ENCODE peak calls at places on chromosome 10, in four cellular contexts. One of them, this sample, is unnamed.

GRCh38 chr10:11270135-11270857 is 252.6 kb downstream of the CELF2 start:
- DNase-seq in mesendoderm: peak
- DNase-seq in esophagus squamous epithelium: no peak
- DNase-seq in heart right ventricle: peak
- DNase-seq in this sample: peak

GRCh38 chr10:134743-135600 is at the start of gene ZMYND11:
- DNase-seq in mesendoderm: peak
- DNase-seq in esophagus squamous epithelium: no peak
- DNase-seq in heart right ventricle: peak
- DNase-seq in this sample: no peak

GRCh38 chr10:33716461-33717267 is 382.2 kb upstream of the NRP1 start:
- DNase-seq in mesendoderm: no peak
- DNase-seq in esophagus squamous epithelium: no peak
- DNase-seq in heart right ventricle: no peak
- DNase-seq in this sample: no peak

GRCh38 chr10:91313761-91314520 is 93.5 kb downstream of the PCGF5 start:
- DNase-seq in mesendoderm: no peak
- DNase-seq in esophagus squamous epithelium: no peak
- DNase-seq in heart right ventricle: no peak
- DNase-seq in this sample: peak

GRCh38 chr10:30493609-30494530 is 59.9 kb downstream of the MAP3K8 start:
- DNase-seq in mesendoderm: peak
- DNase-seq in esophagus squamous epithelium: no peak
- DNase-seq in heart right ventricle: peak
- DNase-seq in this sample: peak

GRCh38 chr10:19049577-19049976 is 976 bp downstream of the MALRD1 start:
- DNase-seq in mesendoderm: no peak
- DNase-seq in esophagus squamous epithelium: no peak
- DNase-seq in heart right ventricle: no peak
- DNase-seq in this sample: no peak

GRCh38 chr10:1954339-1954738 is 217.0 kb upstream of the ADARB2 start:
- DNase-seq in mesendoderm: peak
- DNase-seq in esophagus squamous epithelium: no peak
- DNase-seq in heart right ventricle: no peak
- DNase-seq in this sample: no peak

GRCh38 chr10:63166742-63167258 is 33.7 kb downstream of the NRBF2 start:
- DNase-seq in mesendoderm: peak
- DNase-seq in esophagus squamous epithelium: no peak
- DNase-seq in heart right ventricle: no peak
- DNase-seq in this sample: peak

GRCh38 chr10:98128802-98129201 is 5.7 kb upstream of the R3HCC1L start:
- DNase-seq in mesendoderm: no peak
- DNase-seq in esophagus squamous epithelium: no peak
- DNase-seq in heart right ventricle: no peak
- DNase-seq in this sample: no peak

GRCh38 chr10:64682043-64682442 is 1160.8 kb downstream of the REEP3 start:
- DNase-seq in mesendoderm: peak
- DNase-seq in esophagus squamous epithelium: no peak
- DNase-seq in heart right ventricle: no peak
- DNase-seq in this sample: no peak

GRCh38 chr10:4285121-4285520 is 500.1 kb upstream of the KLF6 start:
- DNase-seq in mesendoderm: no peak
- DNase-seq in esophagus squamous epithelium: no peak
- DNase-seq in heart right ventricle: no peak
- DNase-seq in this sample: no peak

GRCh38 chr10:5283305-5284158 is 81.2 kb upstream of the UCN3 start:
- DNase-seq in mesendoderm: peak
- DNase-seq in esophagus squamous epithelium: no peak
- DNase-seq in heart right ventricle: peak
- DNase-seq in this sample: no peak

GRCh38 chr10:48462482-48463020 is 142.3 kb downstream of the ARHGAP22 start:
- DNase-seq in mesendoderm: no peak
- DNase-seq in esophagus squamous epithelium: no peak
- DNase-seq in heart right ventricle: no peak
- DNase-seq in this sample: no peak

GRCh38 chr10:75211007-75211735 is 575 bp downstream of the VDAC2 start:
- DNase-seq in mesendoderm: peak
- DNase-seq in esophagus squamous epithelium: no peak
- DNase-seq in heart right ventricle: no peak
- DNase-seq in this sample: no peak

GRCh38 chr10:86655173-86655540 is 810 bp downstream of the OPN4 start:
- DNase-seq in mesendoderm: no peak
- DNase-seq in esophagus squamous epithelium: no peak
- DNase-seq in heart right ventricle: no peak
- DNase-seq in this sample: no peak

DNA sequence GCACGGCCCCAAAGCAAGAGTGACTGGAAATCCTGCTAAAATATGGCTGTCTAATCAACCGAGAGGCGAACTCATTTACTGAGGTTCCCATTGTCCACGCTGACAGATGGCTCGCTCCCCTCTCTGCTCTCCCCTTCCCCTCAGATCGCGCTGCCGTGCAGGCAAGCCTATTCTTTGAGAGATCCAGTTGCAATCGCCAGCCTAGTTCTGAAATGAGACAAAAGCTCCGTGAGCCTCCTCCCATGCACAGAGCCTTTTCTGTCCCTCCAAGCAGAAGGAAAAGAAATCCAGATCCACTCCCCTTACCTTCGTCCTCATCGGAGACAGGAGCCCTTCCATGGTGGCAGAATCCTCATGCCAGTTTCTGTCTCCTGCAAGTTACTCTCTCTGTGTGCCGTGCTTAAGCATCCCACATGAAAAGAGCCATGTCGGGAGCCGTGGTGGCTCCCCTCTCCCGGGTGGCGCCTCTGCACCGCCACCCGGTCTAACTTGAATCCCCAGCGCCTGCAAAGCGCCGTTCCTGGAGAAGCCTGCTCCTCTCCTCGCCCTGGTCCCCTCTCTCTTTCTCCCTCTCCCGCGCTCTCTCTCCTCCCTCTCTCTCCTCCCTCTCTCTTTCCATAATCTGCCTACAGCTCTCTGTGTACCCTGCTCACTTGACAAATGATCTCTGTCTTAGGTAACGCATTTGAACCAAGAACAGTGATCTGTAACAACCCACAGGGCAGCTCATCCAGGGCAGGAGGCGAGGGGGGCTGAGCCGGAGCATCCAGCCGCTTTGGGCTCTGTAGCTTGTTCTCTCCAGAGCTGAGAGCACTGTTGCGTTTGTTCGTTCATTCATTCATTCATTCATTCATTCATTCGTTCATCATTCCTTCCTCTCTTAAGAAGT is 156.8 kb downstream of the FRMD4A start:
- DNase-seq in mesendoderm: peak
- DNase-seq in esophagus squamous epithelium: no peak
- DNase-seq in heart right ventricle: no peak
- DNase-seq in this sample: no peak
- H3K4me3 ChIP-seq in mesendoderm: peak
- H3K4me3 ChIP-seq in esophagus squamous epithelium: peak
- H3K4me3 ChIP-seq in heart right ventricle: peak
- H3K4me3 ChIP-seq in this sample: peak

DNA sequence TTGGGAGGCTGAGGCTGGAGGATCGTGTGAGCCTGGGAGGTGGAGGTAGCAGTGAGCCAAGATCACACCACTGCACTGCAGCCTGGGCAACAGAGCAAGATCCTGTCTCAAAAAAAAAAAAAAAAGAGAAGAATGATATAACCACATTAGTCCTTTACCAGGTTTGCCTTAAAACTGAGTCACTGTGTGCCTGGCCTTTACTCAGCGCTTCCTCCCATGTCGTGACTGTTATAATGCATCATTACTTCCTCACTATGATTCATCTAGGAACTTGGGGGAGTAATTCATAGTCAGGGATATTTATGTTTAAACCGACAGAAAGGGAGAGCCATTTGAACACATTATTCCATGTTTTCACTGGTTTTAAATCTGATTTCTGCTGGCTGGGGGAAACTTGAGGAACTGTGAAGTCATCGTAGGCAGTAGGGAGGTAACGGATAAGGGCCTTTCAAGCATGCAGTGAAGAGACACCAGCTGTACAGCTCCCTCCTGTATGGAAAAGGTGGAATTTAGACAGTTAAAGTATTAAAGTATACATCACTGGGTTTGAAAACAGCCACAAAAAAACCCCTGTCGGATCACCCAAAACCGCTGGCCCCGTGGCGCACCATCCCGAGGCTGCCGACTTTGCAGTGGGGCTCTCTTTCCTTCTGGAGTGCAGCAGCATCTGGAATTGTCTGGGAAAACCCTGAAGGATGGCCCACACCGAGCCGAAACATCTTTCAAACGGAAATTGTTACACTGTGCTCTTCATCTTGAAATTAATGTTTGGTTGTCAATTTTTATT is 119.8 kb downstream of the NKX6-2 start:
- DNase-seq in mesendoderm: no peak
- DNase-seq in esophagus squamous epithelium: no peak
- DNase-seq in heart right ventricle: no peak
- DNase-seq in this sample: peak
- H3K4me3 ChIP-seq in mesendoderm: no peak
- H3K4me3 ChIP-seq in esophagus squamous epithelium: no peak
- H3K4me3 ChIP-seq in heart right ventricle: no peak
- H3K4me3 ChIP-seq in this sample: peak

DNA sequence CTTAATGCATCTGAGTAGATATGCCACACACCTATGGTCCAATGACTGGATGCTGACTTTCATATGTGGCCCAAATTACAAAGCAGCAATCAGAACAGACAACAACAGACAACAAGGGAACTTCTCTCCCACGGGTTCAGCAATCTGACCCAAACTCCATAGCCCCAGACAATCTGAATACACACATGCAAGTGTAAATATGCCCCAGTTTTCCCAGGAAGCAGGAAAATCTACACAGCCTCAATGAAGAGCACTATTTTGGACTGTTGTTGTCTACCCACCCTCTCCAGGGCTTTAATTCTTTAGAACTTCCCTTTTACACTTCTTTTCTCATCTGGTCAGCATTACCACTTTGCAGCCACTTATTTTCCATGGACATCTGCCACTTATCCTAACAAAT is 2.0 kb upstream of the CCNY start:
- DNase-seq in mesendoderm: no peak
- DNase-seq in esophagus squamous epithelium: no peak
- DNase-seq in heart right ventricle: no peak
- DNase-seq in this sample: no peak
- H3K4me3 ChIP-seq in mesendoderm: no peak
- H3K4me3 ChIP-seq in esophagus squamous epithelium: no peak
- H3K4me3 ChIP-seq in heart right ventricle: no peak
- H3K4me3 ChIP-seq in this sample: peak

GRCh38 chr10:79983286-79983909 is 34.5 kb upstream of the SFTPD start:
- DNase-seq in mesendoderm: no peak
- DNase-seq in esophagus squamous epithelium: no peak
- DNase-seq in heart right ventricle: no peak
- DNase-seq in this sample: no peak

GRCh38 chr10:79981356-79981672 is 32.4 kb upstream of the SFTPD start:
- DNase-seq in mesendoderm: no peak
- DNase-seq in esophagus squamous epithelium: no peak
- DNase-seq in heart right ventricle: no peak
- DNase-seq in this sample: no peak

GRCh38 chr10:79982861-79983260 is 34.0 kb upstream of the SFTPD start:
- DNase-seq in mesendoderm: no peak
- DNase-seq in esophagus squamous epithelium: no peak
- DNase-seq in heart right ventricle: no peak
- DNase-seq in this sample: no peak

GRCh38 chr10:79981673-79982485 is 33.0 kb upstream of the SFTPD start:
- DNase-seq in mesendoderm: peak
- DNase-seq in esophagus squamous epithelium: no peak
- DNase-seq in heart right ventricle: peak
- DNase-seq in this sample: no peak

DNA sequence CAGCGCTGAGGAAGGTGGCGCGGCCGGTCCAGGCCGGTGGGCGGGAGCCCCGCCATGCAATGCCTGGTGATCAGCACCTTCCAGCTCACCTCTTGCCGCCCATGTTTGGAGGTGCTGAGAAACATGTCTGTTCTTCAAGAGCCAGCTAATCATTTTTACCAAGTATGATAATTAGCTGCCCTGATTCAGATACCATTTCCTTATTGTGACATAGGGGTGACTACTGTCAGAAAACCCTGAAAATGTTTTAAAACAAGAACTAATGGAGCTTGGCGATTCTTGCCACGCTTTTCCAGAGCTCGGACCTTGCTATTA is 33.5 kb upstream of the SFTPD start:
- DNase-seq in mesendoderm: no peak
- DNase-seq in esophagus squamous epithelium: no peak
- DNase-seq in heart right ventricle: no peak
- DNase-seq in this sample: no peak
- H3K4me3 ChIP-seq in mesendoderm: no peak
- H3K4me3 ChIP-seq in esophagus squamous epithelium: peak
- H3K4me3 ChIP-seq in heart right ventricle: peak
- H3K4me3 ChIP-seq in this sample: peak

GRCh38 chr10:44961231-44961571 is 1.6 kb downstream of the RASSF4 start:
- DNase-seq in mesendoderm: no peak
- DNase-seq in esophagus squamous epithelium: no peak
- DNase-seq in heart right ventricle: no peak
- DNase-seq in this sample: no peak
- H3K4me3 ChIP-seq in mesendoderm: no peak
- H3K4me3 ChIP-seq in esophagus squamous epithelium: no peak
- H3K4me3 ChIP-seq in heart right ventricle: peak
- H3K4me3 ChIP-seq in this sample: peak

GRCh38 chr10:99520040-99520803 is 12.5 kb upstream of the NKX2-3 start:
- DNase-seq in mesendoderm: peak
- DNase-seq in esophagus squamous epithelium: no peak
- DNase-seq in heart right ventricle: no peak
- DNase-seq in this sample: no peak

GRCh38 chr10:99521474-99522077 is 11.2 kb upstream of the NKX2-3 start:
- DNase-seq in mesendoderm: peak
- DNase-seq in esophagus squamous epithelium: no peak
- DNase-seq in heart right ventricle: no peak
- DNase-seq in this sample: no peak

GRCh38 chr10:99522078-99522479 is 10.7 kb upstream of the NKX2-3 start:
- DNase-seq in mesendoderm: no peak
- DNase-seq in esophagus squamous epithelium: no peak
- DNase-seq in heart right ventricle: no peak
- DNase-seq in this sample: no peak

GRCh38 chr10:99519690-99520039 is 13.1 kb upstream of the NKX2-3 start:
- DNase-seq in mesendoderm: no peak
- DNase-seq in esophagus squamous epithelium: no peak
- DNase-seq in heart right ventricle: no peak
- DNase-seq in this sample: no peak

GRCh38 chr10:99520804-99521473 is 11.8 kb upstream of the NKX2-3 start:
- DNase-seq in mesendoderm: no peak
- DNase-seq in esophagus squamous epithelium: no peak
- DNase-seq in heart right ventricle: no peak
- DNase-seq in this sample: no peak
- H3K4me3 ChIP-seq in mesendoderm: no peak
- H3K4me3 ChIP-seq in esophagus squamous epithelium: no peak
- H3K4me3 ChIP-seq in heart right ventricle: no peak
- H3K4me3 ChIP-seq in this sample: no peak

DNA sequence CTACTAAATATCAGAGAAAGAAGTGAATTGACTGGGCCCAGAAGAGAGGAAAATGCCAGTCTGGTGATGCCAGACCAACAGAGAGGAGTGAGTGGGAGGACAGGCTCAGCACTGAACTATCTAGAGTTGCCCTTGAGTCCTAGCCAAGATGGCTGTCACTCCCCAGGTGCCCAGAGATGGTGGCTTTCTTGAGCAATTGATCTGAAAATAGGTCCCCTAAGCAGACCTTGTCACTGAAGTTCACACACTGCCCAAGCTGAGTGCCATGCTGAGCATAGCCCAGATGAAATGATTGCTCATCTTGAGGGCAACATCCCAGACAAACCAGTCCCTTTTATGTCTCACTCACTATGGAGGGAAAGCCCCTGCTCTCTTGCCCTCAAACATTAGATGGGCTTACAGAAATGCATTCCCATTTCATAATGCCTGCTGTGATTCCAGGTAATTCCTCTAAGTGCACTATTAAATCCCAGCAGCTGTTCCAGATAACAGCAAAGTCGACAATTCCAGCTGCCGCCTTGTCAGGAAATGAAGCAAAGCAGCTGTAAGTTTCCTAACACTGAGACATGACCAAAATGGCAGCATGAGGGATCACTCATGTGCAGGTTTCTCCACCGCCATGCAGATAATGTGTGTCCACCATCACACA is 329.4 kb downstream of the KCNMA1 start:
- DNase-seq in mesendoderm: no peak
- DNase-seq in esophagus squamous epithelium: no peak
- DNase-seq in heart right ventricle: no peak
- DNase-seq in this sample: no peak
- H3K4me3 ChIP-seq in mesendoderm: no peak
- H3K4me3 ChIP-seq in esophagus squamous epithelium: no peak
- H3K4me3 ChIP-seq in heart right ventricle: no peak
- H3K4me3 ChIP-seq in this sample: no peak